ENCODE peak calls at places on chromosomes 4 and X, in four cellular contexts. G is ovary; T is HFF-Myc; A is stimulated activated CD8-positive, alpha-beta memory T cell treated with anti-CD3 and anti-CD28 coated beads, Interleukin-4, amount 100 ng/mL, for 1 hour. F is an unnamed sample.

GRCh38 chrX:40418413-40419195 is 162.2 kb upstream of the ATP6AP2 start:
- DNase-seq in G (no peak), T (no peak), A (no peak), F (no peak)

GRCh38 chrX:31449064-31449463 is 377.2 kb upstream of the FTHL17 start:
- DNase-seq in G (no peak), T (no peak), A (no peak), F (no peak)

GRCh38 chrX:106302304-106302703 is 134.2 kb downstream of the PWWP3B start:
- DNase-seq in G (no peak), T (no peak), A (no peak), F (no peak)

GRCh38 chr4:163681208-163681821 is 186.8 kb downstream of the TMA16 start:
- DNase-seq in G (no peak), T (no peak), A (no peak), F (no peak)

GRCh38 chr4:80208606-80209005 is 11.3 kb downstream of the PRDM8 start:
- DNase-seq in G (no peak), T (no peak), A (no peak), F (no peak)

GRCh38 chrX:22666441-22666840 is 333.3 kb upstream of the DDX53 start:
- DNase-seq in G (no peak), T (peak; percentile 27), A (no peak), F (peak; percentile 13)

GRCh38 chrX:49977319-49978090 is 55.1 kb downstream of the CLCN5 start:
- DNase-seq in G (no peak), T (no peak), A (no peak), F (no peak)

GRCh38 chrX:23699636-23700194 is 32.4 kb downstream of the PRDX4 start:
- DNase-seq in G (peak; percentile 43), T (no peak), A (no peak), F (no peak)

GRCh38 chr4:46444318-46444717 is 54.4 kb upstream of the GABRA2 start:
- DNase-seq in G (no peak), T (no peak), A (no peak), F (no peak)

GRCh38 chr4:93436000-93436626 is 392.4 kb upstream of the ATOH1 start:
- DNase-seq in G (no peak), T (no peak), A (no peak), F (no peak)

GRCh38 chrX:106039920-106040319 is 1.4 kb upstream of the SERPINA7 start:
- DNase-seq in G (no peak), T (no peak), A (no peak), F (no peak)

GRCh38 chr4:16045687-16046086 is 38.1 kb downstream of the PROM1 start:
- DNase-seq in G (no peak), T (no peak), A (no peak), F (no peak)

GRCh38 chr4:150224896-150225591 is 146.8 kb downstream of the DCLK2 start:
- DNase-seq in G (no peak), T (peak; percentile 89), A (no peak), F (peak; percentile 96)

GRCh38 chr4:40055873-40056721 is 553 bp upstream of the N4BP2 start:
- DNase-seq in G (peak; percentile 74), T (peak; percentile 52), A (peak; percentile 6), F (peak; percentile 90)

GRCh38 chr4:111510535-111510934 is 634.7 kb upstream of the FAM241A start:
- DNase-seq in G (no peak), T (no peak), A (no peak), F (peak; percentile 52)

GRCh38 chr4:31949045-31949444 is 1228.9 kb downstream of the PCDH7 start:
- DNase-seq in G (no peak), T (no peak), A (no peak), F (no peak)

GRCh38 chrX:112731793-112732192 is 52.1 kb upstream of the LHFPL1 start:
- DNase-seq in G (no peak), T (no peak), A (no peak), F (no peak)

GRCh38 chrX:118271770-118272169 is 74.1 kb upstream of the WDR44 start:
- DNase-seq in G (no peak), T (peak; percentile 2), A (no peak), F (no peak)

GRCh38 chr4:22191565-22192301 is 243.2 kb upstream of the KCNIP4 start:
- DNase-seq in G (no peak), T (no peak), A (no peak), F (peak; percentile 4)

GRCh38 chrX:46400530-46400929 is 144.7 kb downstream of the ZNF674 start:
- DNase-seq in G (no peak), T (no peak), A (no peak), F (no peak)

GRCh38 chr4:126957555-126958440 is 675.0 kb upstream of the INTU start:
- DNase-seq in G (no peak), T (no peak), A (no peak), F (peak; percentile 9)